ENCODE peak calls at places on chromosomes 16 and 17, in six cellular contexts. One of them, this sample, is unnamed. For H3K4me1 and H3K36me3, the result is how much of the 10 kb centered on the place peaks cover.

GRCh38 chr16:79081292-79082066 is 519.1 kb downstream of the MAF start:
- DNase-seq in colonic mucosa: no peak
- DNase-seq in pancreas: no peak
- DNase-seq in uterus: no peak
- DNase-seq in ovary: no peak
- DNase-seq in sigmoid colon: no peak
- DNase-seq in this sample: no peak

GRCh38 chr16:4290236-4290830 is 17.5 kb upstream of the TFAP4 start:
- DNase-seq in colonic mucosa: no peak
- DNase-seq in pancreas: no peak
- DNase-seq in uterus: no peak
- DNase-seq in ovary: no peak
- DNase-seq in sigmoid colon: no peak
- DNase-seq in this sample: no peak

GRCh38 chr16:72072514-72073342 is 9.7 kb downstream of the HPR start:
- DNase-seq in colonic mucosa: peak
- DNase-seq in pancreas: peak
- DNase-seq in uterus: no peak
- DNase-seq in ovary: peak
- DNase-seq in sigmoid colon: no peak
- DNase-seq in this sample: no peak

GRCh38 chr16:47847220-47847970 is 308.4 kb downstream of the ABCC12 start:
- DNase-seq in colonic mucosa: no peak
- DNase-seq in pancreas: no peak
- DNase-seq in uterus: no peak
- DNase-seq in ovary: no peak
- DNase-seq in sigmoid colon: no peak
- DNase-seq in this sample: no peak

GRCh38 chr16:63005356-63005755 is 969.1 kb upstream of the CDH8 start:
- DNase-seq in colonic mucosa: no peak
- DNase-seq in pancreas: no peak
- DNase-seq in uterus: no peak
- DNase-seq in ovary: no peak
- DNase-seq in sigmoid colon: no peak
- DNase-seq in this sample: no peak

GRCh38 chr17:74390680-74391653 is 23.7 kb downstream of the GPR142 start:
- DNase-seq in colonic mucosa: no peak
- DNase-seq in pancreas: no peak
- DNase-seq in uterus: no peak
- DNase-seq in ovary: no peak
- DNase-seq in sigmoid colon: no peak
- DNase-seq in this sample: no peak

GRCh38 chr17:7466644-7467341 is 12.6 kb downstream of the ZBTB4 start:
- DNase-seq in colonic mucosa: peak
- DNase-seq in pancreas: no peak
- DNase-seq in uterus: peak
- DNase-seq in ovary: peak
- DNase-seq in sigmoid colon: peak
- DNase-seq in this sample: peak

GRCh38 chr16:69867796-69868565 is 83.2 kb upstream of the CLEC18A start:
- DNase-seq in colonic mucosa: no peak
- DNase-seq in pancreas: no peak
- DNase-seq in uterus: no peak
- DNase-seq in ovary: no peak
- DNase-seq in sigmoid colon: no peak
- DNase-seq in this sample: no peak

GRCh38 chr17:76000016-76000754 is 470 bp upstream of the CDK3 start:
- DNase-seq in colonic mucosa: peak
- DNase-seq in pancreas: no peak
- DNase-seq in uterus: no peak
- DNase-seq in ovary: peak
- DNase-seq in sigmoid colon: no peak
- DNase-seq in this sample: no peak

GRCh38 chr17:74274060-74274702 is at the start of gene DNAI2:
- DNase-seq in colonic mucosa: no peak
- DNase-seq in pancreas: no peak
- DNase-seq in uterus: no peak
- DNase-seq in ovary: peak
- DNase-seq in sigmoid colon: no peak
- DNase-seq in this sample: no peak

GRCh38 chr17:74872313-74873035 is at the start of gene FDXR:
- DNase-seq in colonic mucosa: no peak
- DNase-seq in pancreas: no peak
- DNase-seq in uterus: no peak
- DNase-seq in ovary: no peak
- DNase-seq in sigmoid colon: no peak
- DNase-seq in this sample: no peak

GRCh38 chr16:85995591-85996461 is 96.9 kb downstream of the IRF8 start:
- DNase-seq in colonic mucosa: no peak
- DNase-seq in pancreas: no peak
- DNase-seq in uterus: no peak
- DNase-seq in ovary: no peak
- DNase-seq in sigmoid colon: peak
- DNase-seq in this sample: peak

GRCh38 chr16:79247386-79247785 is 353.2 kb downstream of the MAF start:
- DNase-seq in colonic mucosa: no peak
- DNase-seq in pancreas: no peak
- DNase-seq in uterus: no peak
- DNase-seq in ovary: no peak
- DNase-seq in sigmoid colon: no peak
- DNase-seq in this sample: no peak

GRCh38 chr17:1906622-1907021 is 76.8 kb downstream of the RPA1 start:
- DNase-seq in colonic mucosa: no peak
- DNase-seq in pancreas: no peak
- DNase-seq in uterus: no peak
- DNase-seq in ovary: no peak
- DNase-seq in sigmoid colon: no peak
- DNase-seq in this sample: no peak

GRCh38 chr16:81261049-81261648 is 22.7 kb downstream of the BCO1 start:
- DNase-seq in colonic mucosa: no peak
- DNase-seq in pancreas: no peak
- DNase-seq in uterus: no peak
- DNase-seq in ovary: no peak
- DNase-seq in sigmoid colon: no peak
- DNase-seq in this sample: no peak

GRCh38 chr17:40121191-40121885 is 433 bp upstream of the MSL1 start:
- DNase-seq in colonic mucosa: peak
- DNase-seq in pancreas: no peak
- DNase-seq in uterus: peak
- DNase-seq in ovary: peak
- DNase-seq in sigmoid colon: peak
- DNase-seq in this sample: peak

GRCh38 chr16:57235128-57236092 is 9.6 kb upstream of the ARL2BP start:
- DNase-seq in colonic mucosa: no peak
- DNase-seq in pancreas: no peak
- DNase-seq in uterus: no peak
- DNase-seq in ovary: no peak
- DNase-seq in sigmoid colon: no peak
- DNase-seq in this sample: no peak

GRCh38 chr17:66567234-66568170 is 265.1 kb downstream of the PRKCA start:
- DNase-seq in colonic mucosa: peak
- DNase-seq in pancreas: peak
- DNase-seq in uterus: peak
- DNase-seq in ovary: peak
- DNase-seq in sigmoid colon: peak
- DNase-seq in this sample: peak

GRCh38 chr17:70434536-70435490 is 265.5 kb downstream of the KCNJ2 start:
- DNase-seq in colonic mucosa: peak
- DNase-seq in pancreas: no peak
- DNase-seq in uterus: no peak
- DNase-seq in ovary: no peak
- DNase-seq in sigmoid colon: no peak
- DNase-seq in this sample: no peak

GRCh38 chr16:66705790-66706505 is 9.4 kb upstream of the CMTM4 start:
- DNase-seq in colonic mucosa: peak
- DNase-seq in pancreas: no peak
- DNase-seq in uterus: peak
- DNase-seq in ovary: no peak
- DNase-seq in sigmoid colon: peak
- DNase-seq in this sample: peak

GRCh38 chr17:50290074-50290702 is 15.9 kb downstream of the TMEM92 start:
- DNase-seq in colonic mucosa: peak
- DNase-seq in pancreas: peak
- DNase-seq in uterus: peak
- DNase-seq in ovary: peak
- DNase-seq in sigmoid colon: peak
- DNase-seq in this sample: peak

GRCh38 chr17:50288306-50288705 is 14.0 kb downstream of the TMEM92 start:
- DNase-seq in colonic mucosa: no peak
- DNase-seq in pancreas: no peak
- DNase-seq in uterus: no peak
- DNase-seq in ovary: no peak
- DNase-seq in sigmoid colon: no peak
- DNase-seq in this sample: peak

GRCh38 chr17:50295021-50295420 is 20.8 kb downstream of the TMEM92 start:
- DNase-seq in colonic mucosa: no peak
- DNase-seq in pancreas: no peak
- DNase-seq in uterus: no peak
- DNase-seq in ovary: no peak
- DNase-seq in sigmoid colon: no peak
- DNase-seq in this sample: no peak

GRCh38 chr17:50289268-50289667 is 15.0 kb downstream of the TMEM92 start:
- DNase-seq in colonic mucosa: no peak
- DNase-seq in pancreas: no peak
- DNase-seq in uterus: peak
- DNase-seq in ovary: no peak
- DNase-seq in sigmoid colon: no peak
- DNase-seq in this sample: no peak

GRCh38 chr17:50292465-50292864 is 18.2 kb downstream of the TMEM92 start:
- DNase-seq in colonic mucosa: no peak
- DNase-seq in pancreas: no peak
- DNase-seq in uterus: no peak
- DNase-seq in ovary: no peak
- DNase-seq in sigmoid colon: no peak
- DNase-seq in this sample: no peak
- H3K4me1 ChIP-seq in colonic mucosa: under half
- H3K4me1 ChIP-seq in pancreas: under half
- H3K4me1 ChIP-seq in uterus: under half
- H3K4me1 ChIP-seq in ovary: under half
- H3K4me1 ChIP-seq in sigmoid colon: under half
- H3K4me1 ChIP-seq in this sample: under half

DNA sequence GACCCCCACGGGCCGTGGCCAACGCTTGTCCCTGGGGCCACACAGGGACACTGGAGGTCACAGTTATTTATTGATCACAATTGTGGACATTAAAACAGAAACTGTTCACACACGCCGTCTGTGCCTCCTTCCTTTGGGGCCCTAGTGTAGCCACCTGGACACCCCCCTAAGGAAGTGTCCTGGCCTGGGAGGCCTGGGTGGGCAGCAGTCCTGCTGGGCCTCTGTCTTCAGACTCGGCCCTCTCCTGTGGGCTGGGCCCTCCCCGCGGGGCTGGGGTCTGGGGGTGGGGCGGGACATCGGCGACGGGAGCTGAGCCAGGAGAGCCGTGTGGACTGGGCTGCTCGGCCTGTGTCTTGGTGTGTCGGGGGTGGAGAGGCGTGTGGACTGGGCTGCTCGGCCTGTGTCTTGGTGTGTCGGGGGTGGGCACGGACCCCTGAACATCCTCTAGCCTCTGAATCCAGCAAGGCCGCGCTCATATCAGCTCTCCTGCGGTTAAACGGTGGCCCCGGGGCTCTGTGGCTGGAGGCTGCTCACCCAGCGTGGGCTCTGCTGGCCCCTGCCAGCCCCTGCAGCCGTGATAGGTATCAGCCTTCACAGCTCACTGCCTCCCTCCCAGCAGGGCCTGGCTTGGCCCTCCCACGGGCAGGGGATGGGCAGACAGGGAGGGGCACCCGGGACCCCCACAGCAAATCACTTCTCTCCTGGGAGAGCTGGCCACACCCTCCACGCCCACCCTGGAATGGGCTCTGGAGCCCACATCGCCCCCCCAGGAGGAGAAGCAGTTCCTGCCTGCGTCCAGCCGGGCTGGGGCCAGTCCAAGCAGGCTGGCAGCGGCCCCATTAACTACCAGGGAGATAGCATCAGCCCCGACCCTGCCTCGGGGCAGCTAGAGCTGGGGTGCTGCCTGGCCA is 1.1 kb upstream of the NHLRC4 start:
- DNase-seq in colonic mucosa: no peak
- DNase-seq in pancreas: no peak
- DNase-seq in uterus: no peak
- DNase-seq in ovary: peak
- DNase-seq in sigmoid colon: no peak
- DNase-seq in this sample: no peak
- H3K4me3 ChIP-seq in colonic mucosa: no peak
- H3K4me3 ChIP-seq in pancreas: no peak
- H3K4me3 ChIP-seq in uterus: no peak
- H3K4me3 ChIP-seq in ovary: no peak
- H3K4me3 ChIP-seq in sigmoid colon: no peak
- H3K4me3 ChIP-seq in this sample: no peak

DNA sequence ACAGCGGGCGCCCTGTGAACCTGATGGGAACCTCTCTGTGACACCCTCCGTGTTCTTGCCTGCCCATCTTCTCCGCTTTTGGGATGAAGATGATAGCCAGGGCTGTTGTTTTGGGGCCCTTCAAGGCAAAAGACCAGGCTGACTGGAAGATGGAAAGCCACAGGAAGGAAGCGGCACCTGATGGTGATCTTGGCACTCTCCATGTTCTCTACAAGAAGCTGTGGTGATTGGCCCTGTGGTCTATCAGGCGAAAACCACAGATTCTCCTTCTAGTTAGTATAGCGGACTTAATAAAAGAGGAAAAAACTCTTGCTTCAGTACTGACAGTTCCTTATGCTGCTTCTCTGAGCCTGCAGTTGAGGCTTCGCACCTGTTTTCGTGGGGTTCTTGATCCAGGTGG is 10.5 kb downstream of the CDK5RAP3 start:
- DNase-seq in colonic mucosa: no peak
- DNase-seq in pancreas: no peak
- DNase-seq in uterus: no peak
- DNase-seq in ovary: no peak
- DNase-seq in sigmoid colon: no peak
- DNase-seq in this sample: no peak
- H3K36me3 ChIP-seq in colonic mucosa: under half
- H3K36me3 ChIP-seq in pancreas: under half
- H3K36me3 ChIP-seq in uterus: under half
- H3K36me3 ChIP-seq in ovary: under half
- H3K36me3 ChIP-seq in sigmoid colon: under half
- H3K36me3 ChIP-seq in this sample: under half

GRCh38 chr16:55010492-55011260 is 80.0 kb downstream of the IRX5 start:
- DNase-seq in colonic mucosa: no peak
- DNase-seq in pancreas: no peak
- DNase-seq in uterus: no peak
- DNase-seq in ovary: no peak
- DNase-seq in sigmoid colon: no peak
- DNase-seq in this sample: no peak
- H3K4me1 ChIP-seq in colonic mucosa: under half
- H3K4me1 ChIP-seq in pancreas: under half
- H3K4me1 ChIP-seq in uterus: under half
- H3K4me1 ChIP-seq in ovary: under half
- H3K4me1 ChIP-seq in sigmoid colon: under half
- H3K4me1 ChIP-seq in this sample: under half